ENCODE peak calls at places on chromosomes 7 and 10, in eight cellular contexts. Y is NCI-H1436, V is sigmoid colon, I is NCI-H2107, F is G401, J is LoVo, E is SW480, A is colonic mucosa. B is an unnamed sample.

GRCh38 chr7:105838273-105839141 is 37.9 kb downstream of the ATXN7L1 start:
- DNase-seq in Y (no peak), V (no peak), I (no peak), F (no peak), J (peak), E (peak), A (peak), B (no peak)

GRCh38 chr7:88281729-88282128 is 25.0 kb downstream of the STEAP4 start:
- DNase-seq in Y (no peak), V (no peak), I (no peak), F (no peak), J (no peak), E (no peak), A (no peak), B (no peak)

GRCh38 chr7:158074896-158075632 is 512.6 kb downstream of the PTPRN2 start:
- DNase-seq in Y (no peak), V (peak), I (peak), F (no peak), J (no peak), E (no peak), A (no peak), B (no peak)

GRCh38 chr10:111091833-111092232 is 15.0 kb downstream of the ADRA2A start:
- DNase-seq in Y (no peak), V (no peak), I (no peak), F (no peak), J (no peak), E (no peak), A (no peak), B (no peak)

GRCh38 chr7:44787041-44787440 is 9.4 kb upstream of the PPIA start:
- DNase-seq in Y (no peak), V (no peak), I (no peak), F (no peak), J (no peak), E (no peak), A (no peak), B (no peak)

GRCh38 chr7:155814569-155815276 is 2.5 kb upstream of the SHH start:
- DNase-seq in Y (no peak), V (no peak), I (no peak), F (no peak), J (no peak), E (no peak), A (no peak), B (no peak)

GRCh38 chr7:47301078-47301477 is 280.8 kb downstream of the TNS3 start:
- DNase-seq in Y (no peak), V (no peak), I (no peak), F (no peak), J (no peak), E (no peak), A (peak), B (no peak)

GRCh38 chr10:79260803-79261740 is 86.2 kb upstream of the PPIF start:
- DNase-seq in Y (no peak), V (peak), I (no peak), F (peak), J (no peak), E (no peak), A (no peak), B (no peak)

GRCh38 chr10:25382029-25382810 is 207.4 kb downstream of the GPR158 start:
- DNase-seq in Y (no peak), V (no peak), I (no peak), F (peak), J (no peak), E (no peak), A (no peak), B (no peak)

GRCh38 chr7:22430457-22430856 is 69.5 kb downstream of the STEAP1B start:
- DNase-seq in Y (no peak), V (no peak), I (no peak), F (no peak), J (no peak), E (no peak), A (no peak), B (peak)

GRCh38 chr10:129074939-129075338 is 392.1 kb upstream of the MGMT start:
- DNase-seq in Y (no peak), V (no peak), I (no peak), F (no peak), J (no peak), E (no peak), A (peak), B (no peak)

GRCh38 chr7:158814637-158815036 is 14.7 kb downstream of the ESYT2 start:
- DNase-seq in Y (peak), V (no peak), I (no peak), F (no peak), J (no peak), E (no peak), A (no peak), B (no peak)

GRCh38 chr7:151454306-151454705 is 14.4 kb upstream of the CRYGN start:
- DNase-seq in Y (no peak), V (no peak), I (no peak), F (no peak), J (no peak), E (no peak), A (no peak), B (no peak)

GRCh38 chr10:122446668-122447410 is 7.6 kb upstream of the ARMS2 start:
- DNase-seq in Y (no peak), V (no peak), I (no peak), F (no peak), J (no peak), E (peak), A (no peak), B (no peak)